ENCODE peak calls at places on chromosomes 5 and 9, in eight cellular contexts. One of them, this sample, is unnamed. For H3K36me3, the result is how much of the 10 kb centered on the place peaks cover.

GRCh38 chr9:16619897-16620296 is 250.6 kb downstream of the BNC2 start:
- DNase-seq in CD8-positive, alpha-beta memory T cell: no peak
- DNase-seq in suprapubic skin: no peak
- DNase-seq in Caco-2: no peak
- DNase-seq in endothelial cell of umbilical vein: no peak
- DNase-seq in heart right ventricle: no peak
- DNase-seq in kidney: no peak
- DNase-seq in IMR-90: no peak
- DNase-seq in this sample: no peak

GRCh38 chr5:38479315-38479904 is 77.0 kb downstream of the LIFR start:
- DNase-seq in CD8-positive, alpha-beta memory T cell: no peak
- DNase-seq in heart right ventricle: no peak
- DNase-seq in IMR-90: peak
- DNase-seq in endothelial cell of umbilical vein: no peak
- DNase-seq in kidney: no peak
- DNase-seq in Caco-2: peak
- DNase-seq in suprapubic skin: no peak
- DNase-seq in this sample: no peak

GRCh38 chr9:97293207-97293721 is 14.2 kb upstream of the CCDC180 start:
- DNase-seq in IMR-90: peak
- DNase-seq in suprapubic skin: no peak
- DNase-seq in kidney: peak
- DNase-seq in heart right ventricle: peak
- DNase-seq in Caco-2: no peak
- DNase-seq in endothelial cell of umbilical vein: peak
- DNase-seq in CD8-positive, alpha-beta memory T cell: no peak
- DNase-seq in this sample: no peak

GRCh38 chr9:79237861-79238260 is 333.9 kb upstream of the TLE4 start:
- DNase-seq in suprapubic skin: no peak
- DNase-seq in heart right ventricle: no peak
- DNase-seq in IMR-90: peak
- DNase-seq in CD8-positive, alpha-beta memory T cell: no peak
- DNase-seq in kidney: no peak
- DNase-seq in Caco-2: no peak
- DNase-seq in endothelial cell of umbilical vein: no peak
- DNase-seq in this sample: no peak

GRCh38 chr5:16160706-16161105 is 18.9 kb downstream of the MARCHF11 start:
- DNase-seq in CD8-positive, alpha-beta memory T cell: no peak
- DNase-seq in Caco-2: peak
- DNase-seq in endothelial cell of umbilical vein: peak
- DNase-seq in IMR-90: peak
- DNase-seq in kidney: no peak
- DNase-seq in suprapubic skin: no peak
- DNase-seq in heart right ventricle: peak
- DNase-seq in this sample: peak

GRCh38 chr5:119397518-119398380 is 41.9 kb downstream of the TNFAIP8 start:
- DNase-seq in CD8-positive, alpha-beta memory T cell: no peak
- DNase-seq in suprapubic skin: no peak
- DNase-seq in heart right ventricle: no peak
- DNase-seq in Caco-2: no peak
- DNase-seq in kidney: no peak
- DNase-seq in IMR-90: peak
- DNase-seq in endothelial cell of umbilical vein: peak
- DNase-seq in this sample: peak

GRCh38 chr5:6581090-6581489 is 51.8 kb downstream of the NSUN2 start:
- DNase-seq in endothelial cell of umbilical vein: no peak
- DNase-seq in IMR-90: no peak
- DNase-seq in heart right ventricle: no peak
- DNase-seq in CD8-positive, alpha-beta memory T cell: no peak
- DNase-seq in Caco-2: no peak
- DNase-seq in kidney: no peak
- DNase-seq in suprapubic skin: no peak
- DNase-seq in this sample: no peak

GRCh38 chr9:91428431-91428830 is 4.8 kb upstream of the NFIL3 start:
- DNase-seq in IMR-90: no peak
- DNase-seq in suprapubic skin: no peak
- DNase-seq in CD8-positive, alpha-beta memory T cell: no peak
- DNase-seq in heart right ventricle: no peak
- DNase-seq in endothelial cell of umbilical vein: no peak
- DNase-seq in kidney: no peak
- DNase-seq in Caco-2: no peak
- DNase-seq in this sample: no peak

GRCh38 chr5:73444499-73445432 is 3.8 kb downstream of the FOXD1 start:
- DNase-seq in suprapubic skin: no peak
- DNase-seq in IMR-90: no peak
- DNase-seq in kidney: no peak
- DNase-seq in CD8-positive, alpha-beta memory T cell: no peak
- DNase-seq in endothelial cell of umbilical vein: no peak
- DNase-seq in Caco-2: no peak
- DNase-seq in heart right ventricle: no peak
- DNase-seq in this sample: no peak

DNA sequence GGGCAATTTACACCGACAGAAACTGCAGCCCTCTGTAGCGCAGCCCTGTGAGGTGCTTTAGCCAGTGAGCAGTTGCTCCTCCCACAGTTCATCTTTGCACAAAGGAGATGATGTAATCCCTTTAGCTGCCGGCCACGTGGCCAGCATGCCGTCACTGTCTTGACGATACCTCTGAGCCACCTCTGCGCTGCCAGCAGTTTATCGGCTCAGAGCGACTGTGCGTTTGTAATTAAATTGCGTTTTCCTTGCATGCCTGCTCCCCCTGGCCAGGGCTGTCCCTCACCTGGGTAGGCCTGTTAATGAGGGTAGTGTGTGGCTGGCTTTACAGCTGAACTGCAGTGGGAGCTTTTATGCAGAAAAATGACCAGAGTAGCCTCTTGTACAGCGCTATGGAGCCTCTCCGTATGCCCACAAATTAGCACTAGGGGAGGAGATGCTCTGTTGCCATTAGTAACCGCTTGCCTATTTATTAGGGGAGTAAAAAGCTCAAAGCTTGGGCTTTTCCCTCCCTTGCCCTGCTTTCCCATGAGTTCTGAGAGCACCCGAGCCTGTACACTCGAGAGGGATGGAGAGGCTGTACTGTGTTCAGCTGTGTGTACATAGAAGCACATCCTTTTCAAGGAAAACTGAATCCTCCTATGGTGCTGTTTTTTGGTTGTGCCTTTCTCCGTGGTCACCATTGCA is 107.1 kb downstream of the TRIO start:
- DNase-seq in Caco-2: peak
- DNase-seq in heart right ventricle: peak
- DNase-seq in CD8-positive, alpha-beta memory T cell: no peak
- DNase-seq in kidney: peak
- DNase-seq in endothelial cell of umbilical vein: no peak
- DNase-seq in IMR-90: peak
- DNase-seq in suprapubic skin: peak
- DNase-seq in this sample: peak
- H3K4me3 ChIP-seq in Caco-2: peak
- H3K4me3 ChIP-seq in heart right ventricle: peak
- H3K4me3 ChIP-seq in CD8-positive, alpha-beta memory T cell: no peak
- H3K4me3 ChIP-seq in kidney: peak
- H3K4me3 ChIP-seq in endothelial cell of umbilical vein: no peak
- H3K4me3 ChIP-seq in IMR-90: no peak
- H3K4me3 ChIP-seq in suprapubic skin: no peak
- H3K4me3 ChIP-seq in this sample: no peak

GRCh38 chr9:136416914-136417313 is 6.5 kb downstream of the PMPCA start:
- DNase-seq in heart right ventricle: no peak
- DNase-seq in endothelial cell of umbilical vein: no peak
- DNase-seq in Caco-2: no peak
- DNase-seq in CD8-positive, alpha-beta memory T cell: no peak
- DNase-seq in suprapubic skin: no peak
- DNase-seq in IMR-90: no peak
- DNase-seq in kidney: no peak
- DNase-seq in this sample: no peak

GRCh38 chr9:136421791-136422190 is 11.3 kb downstream of the PMPCA start:
- DNase-seq in endothelial cell of umbilical vein: no peak
- DNase-seq in CD8-positive, alpha-beta memory T cell: no peak
- DNase-seq in suprapubic skin: no peak
- DNase-seq in IMR-90: no peak
- DNase-seq in Caco-2: no peak
- DNase-seq in kidney: no peak
- DNase-seq in heart right ventricle: no peak
- DNase-seq in this sample: no peak

GRCh38 chr9:136416427-136416826 is 6.0 kb downstream of the PMPCA start:
- DNase-seq in suprapubic skin: no peak
- DNase-seq in CD8-positive, alpha-beta memory T cell: no peak
- DNase-seq in Caco-2: no peak
- DNase-seq in heart right ventricle: no peak
- DNase-seq in endothelial cell of umbilical vein: no peak
- DNase-seq in kidney: no peak
- DNase-seq in IMR-90: peak
- DNase-seq in this sample: no peak

GRCh38 chr9:136418182-136419091 is 8.0 kb downstream of the PMPCA start:
- DNase-seq in heart right ventricle: no peak
- DNase-seq in Caco-2: no peak
- DNase-seq in kidney: no peak
- DNase-seq in CD8-positive, alpha-beta memory T cell: no peak
- DNase-seq in endothelial cell of umbilical vein: no peak
- DNase-seq in suprapubic skin: no peak
- DNase-seq in IMR-90: no peak
- DNase-seq in this sample: no peak

GRCh38 chr9:136419092-136419420 is 8.6 kb downstream of the PMPCA start:
- DNase-seq in kidney: no peak
- DNase-seq in endothelial cell of umbilical vein: no peak
- DNase-seq in IMR-90: no peak
- DNase-seq in heart right ventricle: no peak
- DNase-seq in suprapubic skin: no peak
- DNase-seq in Caco-2: no peak
- DNase-seq in CD8-positive, alpha-beta memory T cell: no peak
- DNase-seq in this sample: no peak
- H3K36me3 ChIP-seq in kidney: under half
- H3K36me3 ChIP-seq in endothelial cell of umbilical vein: half or more
- H3K36me3 ChIP-seq in IMR-90: half or more
- H3K36me3 ChIP-seq in heart right ventricle: under half
- H3K36me3 ChIP-seq in suprapubic skin: half or more
- H3K36me3 ChIP-seq in Caco-2: under half
- H3K36me3 ChIP-seq in CD8-positive, alpha-beta memory T cell: half or more
- H3K36me3 ChIP-seq in this sample: half or more

DNA sequence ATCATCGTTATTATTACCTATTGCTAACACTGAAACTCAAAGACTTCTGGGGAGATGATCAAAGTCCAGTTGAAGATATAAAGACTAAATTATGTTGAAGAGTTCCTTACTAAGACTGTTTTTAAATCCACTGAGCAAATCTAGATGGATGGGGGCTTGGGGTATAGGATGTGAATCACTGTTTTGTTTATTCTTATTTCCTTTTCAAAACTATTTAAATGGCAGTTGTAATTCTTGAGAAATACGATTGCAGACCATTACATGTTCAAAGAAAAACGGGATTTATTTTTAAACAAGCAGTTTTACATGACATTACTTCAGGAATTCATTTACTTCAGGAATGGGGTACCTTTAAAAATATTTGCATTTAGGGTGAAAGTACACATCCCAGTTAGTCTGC is 4.3 kb downstream of the RASGRF2 start:
- DNase-seq in Caco-2: no peak
- DNase-seq in suprapubic skin: no peak
- DNase-seq in heart right ventricle: no peak
- DNase-seq in CD8-positive, alpha-beta memory T cell: no peak
- DNase-seq in endothelial cell of umbilical vein: peak
- DNase-seq in IMR-90: peak
- DNase-seq in kidney: no peak
- DNase-seq in this sample: no peak
- H3K4me3 ChIP-seq in Caco-2: no peak
- H3K4me3 ChIP-seq in suprapubic skin: no peak
- H3K4me3 ChIP-seq in heart right ventricle: no peak
- H3K4me3 ChIP-seq in CD8-positive, alpha-beta memory T cell: no peak
- H3K4me3 ChIP-seq in endothelial cell of umbilical vein: peak
- H3K4me3 ChIP-seq in IMR-90: peak
- H3K4me3 ChIP-seq in kidney: no peak
- H3K4me3 ChIP-seq in this sample: no peak

GRCh38 chr9:71758785-71759184 is 9.5 kb downstream of the CEMIP2 start:
- DNase-seq in kidney: no peak
- DNase-seq in heart right ventricle: no peak
- DNase-seq in IMR-90: peak
- DNase-seq in endothelial cell of umbilical vein: peak
- DNase-seq in suprapubic skin: no peak
- DNase-seq in CD8-positive, alpha-beta memory T cell: no peak
- DNase-seq in Caco-2: no peak
- DNase-seq in this sample: peak
- H3K36me3 ChIP-seq in kidney: under half
- H3K36me3 ChIP-seq in heart right ventricle: under half
- H3K36me3 ChIP-seq in IMR-90: under half
- H3K36me3 ChIP-seq in endothelial cell of umbilical vein: under half
- H3K36me3 ChIP-seq in suprapubic skin: under half
- H3K36me3 ChIP-seq in CD8-positive, alpha-beta memory T cell: under half
- H3K36me3 ChIP-seq in Caco-2: under half
- H3K36me3 ChIP-seq in this sample: under half

GRCh38 chr9:127777368-127777960 is 1.0 kb downstream of the SH2D3C start:
- DNase-seq in endothelial cell of umbilical vein: no peak
- DNase-seq in kidney: no peak
- DNase-seq in heart right ventricle: no peak
- DNase-seq in CD8-positive, alpha-beta memory T cell: no peak
- DNase-seq in suprapubic skin: no peak
- DNase-seq in Caco-2: no peak
- DNase-seq in IMR-90: no peak
- DNase-seq in this sample: no peak
- H3K4me3 ChIP-seq in endothelial cell of umbilical vein: no peak
- H3K4me3 ChIP-seq in kidney: no peak
- H3K4me3 ChIP-seq in heart right ventricle: peak
- H3K4me3 ChIP-seq in CD8-positive, alpha-beta memory T cell: peak
- H3K4me3 ChIP-seq in suprapubic skin: peak
- H3K4me3 ChIP-seq in Caco-2: no peak
- H3K4me3 ChIP-seq in IMR-90: no peak
- H3K4me3 ChIP-seq in this sample: no peak

DNA sequence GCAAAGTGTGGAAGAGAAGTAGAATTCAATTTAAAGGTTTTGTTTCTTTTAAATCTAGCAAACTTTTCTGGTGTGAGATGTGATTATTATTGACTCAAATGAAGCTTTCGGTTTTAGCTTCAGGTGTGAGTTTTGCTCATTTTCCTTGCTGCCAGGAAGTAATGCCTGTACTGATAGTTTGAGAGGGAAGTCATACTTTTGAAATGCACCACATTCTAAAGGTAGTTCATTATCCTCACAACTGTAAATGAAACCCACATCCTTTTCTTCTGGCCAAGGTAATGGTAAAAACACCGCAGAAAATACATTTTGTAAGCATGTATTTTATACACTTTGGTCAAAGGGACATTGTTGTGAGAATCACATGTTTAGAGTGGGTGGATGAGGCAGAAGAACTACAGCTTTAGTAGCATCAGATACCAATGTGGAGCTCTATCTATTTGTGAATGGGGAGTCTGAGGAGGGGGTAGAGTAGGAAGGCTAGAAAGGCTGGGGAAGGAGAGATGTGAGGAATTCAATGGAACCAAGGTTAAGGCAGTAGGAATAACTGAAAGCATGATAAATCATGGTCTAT is 167.0 kb upstream of the CDKN2B start:
- DNase-seq in kidney: no peak
- DNase-seq in endothelial cell of umbilical vein: no peak
- DNase-seq in CD8-positive, alpha-beta memory T cell: no peak
- DNase-seq in heart right ventricle: no peak
- DNase-seq in IMR-90: no peak
- DNase-seq in suprapubic skin: no peak
- DNase-seq in Caco-2: no peak
- DNase-seq in this sample: no peak
- H3K36me3 ChIP-seq in kidney: under half
- H3K36me3 ChIP-seq in endothelial cell of umbilical vein: under half
- H3K36me3 ChIP-seq in CD8-positive, alpha-beta memory T cell: under half
- H3K36me3 ChIP-seq in heart right ventricle: under half
- H3K36me3 ChIP-seq in IMR-90: under half
- H3K36me3 ChIP-seq in suprapubic skin: under half
- H3K36me3 ChIP-seq in Caco-2: under half
- H3K36me3 ChIP-seq in this sample: under half

This sample was measured in bronchial epithelial cell.